ENCODE peak calls at places on chromosomes 11 and 22, in four cellular contexts. C, K, O and N are unnamed samples.

GRCh38 chr11:13972033-13972910 is 9.7 kb downstream of the SPON1 start:
- DNase-seq in C (no peak), K (no peak), O (no peak), N (no peak)

GRCh38 chr22:27318516-27318915 is 483.0 kb downstream of the MN1 start:
- DNase-seq in C (no peak), K (no peak), O (no peak), N (no peak)

GRCh38 chr11:125165111-125165663 is 636 bp downstream of the PKNOX2 start:
- DNase-seq in C (peak), K (peak), O (no peak), N (no peak)

GRCh38 chr22:46593211-46593676 is 26.9 kb upstream of the GRAMD4 start:
- DNase-seq in C (no peak), K (no peak), O (no peak), N (no peak)

GRCh38 chr11:122235615-122236014 is 119.6 kb upstream of the BLID start:
- DNase-seq in C (no peak), K (peak), O (peak), N (no peak)

GRCh38 chr11:61609970-61610347 is 29.1 kb upstream of the SYT7 start:
- DNase-seq in C (no peak), K (no peak), O (peak), N (peak)

GRCh38 chr22:24330636-24331035 is 60.0 kb downstream of the SPECC1L start:
- DNase-seq in C (no peak), K (peak), O (no peak), N (no peak)

GRCh38 chr11:95451682-95452081 is 220.7 kb upstream of the SESN3 start:
- DNase-seq in C (no peak), K (peak), O (no peak), N (no peak)

GRCh38 chr11:64935634-64936081 is at the start of gene GPHA2:
- DNase-seq in C (no peak), K (no peak), O (no peak), N (peak)

GRCh38 chr11:67633758-67634365 is 4.1 kb upstream of the NUDT8 start:
- DNase-seq in C (no peak), K (no peak), O (no peak), N (no peak)

GRCh38 chr22:39703890-39704658 is 133.5 kb downstream of the CACNA1I start:
- DNase-seq in C (no peak), K (no peak), O (no peak), N (no peak)

GRCh38 chr11:26028294-26028954 is 303.5 kb upstream of the ANO3 start:
- DNase-seq in C (no peak), K (peak), O (no peak), N (no peak)

GRCh38 chr11:64456509-64457320 is 97.8 kb downstream of the RPS6KA4 start:
- DNase-seq in C (no peak), K (no peak), O (no peak), N (no peak)

GRCh38 chr11:124644426-124645280 is 22.0 kb downstream of the TBRG1 start:
- DNase-seq in C (no peak), K (peak), O (peak), N (peak)

GRCh38 chr22:48979482-48979881 is 848.2 kb downstream of the BRD1 start:
- DNase-seq in C (no peak), K (no peak), O (peak), N (peak)